ENCODE peak calls at places on chromosomes 2 and 18, in six cellular contexts. K is H9, I is neuronal stem cell, O is mesendoderm, B is IMR-90, N is trophoblast cell. Q is an unnamed sample.
A peak's percentile ranks its signal among the peaks of the same experiment; 100 is the strongest.

GRCh38 chr2:236866542-236867340 is 218.9 kb upstream of the COPS8 start:
- DNase-seq in K (peak; percentile 14), I (no peak), O (no peak), B (no peak), N (no peak), Q (no peak)

GRCh38 chr18:48544661-48545415 is 6.0 kb downstream of the CTIF start:
- DNase-seq in K (no peak), I (no peak), O (peak; percentile 48), B (no peak), N (no peak), Q (no peak)

GRCh38 chr18:54444309-54444914 is 86.7 kb downstream of the C18orf54 start:
- DNase-seq in K (peak; percentile 78), I (peak; percentile 71), O (peak; percentile 77), B (peak; percentile 61), N (peak; percentile 55), Q (peak; percentile 72)

GRCh38 chr18:13804305-13804704 is 19.6 kb upstream of the MC5R start:
- DNase-seq in K (no peak), I (no peak), O (no peak), B (no peak), N (no peak), Q (no peak)

GRCh38 chr2:121627525-121628050 is 21.7 kb downstream of the CLASP1 start:
- DNase-seq in K (no peak), I (no peak), O (no peak), B (no peak), N (no peak), Q (no peak)

GRCh38 chr2:215691346-215691745 is 255.5 kb upstream of the FN1 start:
- DNase-seq in K (no peak), I (no peak), O (no peak), B (no peak), N (no peak), Q (no peak)

GRCh38 chr2:137031731-137032130 is 266.4 kb downstream of the THSD7B start:
- DNase-seq in K (no peak), I (no peak), O (no peak), B (no peak), N (no peak), Q (no peak)

GRCh38 chr2:160876765-160877164 is 283.5 kb upstream of the TANK start:
- DNase-seq in K (no peak), I (no peak), O (no peak), B (peak; percentile 29), N (no peak), Q (no peak)

GRCh38 chr2:33598472-33599174 is 476 bp downstream of the FAM98A start:
- DNase-seq in K (peak; percentile 41), I (peak; percentile 15), O (peak; percentile 64), B (peak; percentile 56), N (peak; percentile 51), Q (peak; percentile 76)

GRCh38 chr2:239689985-239690384 is 289.2 kb upstream of the HDAC4 start:
- DNase-seq in K (no peak), I (no peak), O (no peak), B (no peak), N (no peak), Q (no peak)

GRCh38 chr2:232609607-232610006 is 23.8 kb upstream of the EFHD1 start:
- DNase-seq in K (no peak), I (no peak), O (no peak), B (no peak), N (no peak), Q (no peak)

GRCh38 chr18:22465859-22466602 is 48.3 kb upstream of the CTAGE1 start:
- DNase-seq in K (no peak), I (no peak), O (peak; percentile 81), B (peak; percentile 98), N (peak; percentile 83), Q (peak; percentile 97)

GRCh38 chr2:173049732-173050314 is 25.8 kb upstream of the MAP3K20 start:
- DNase-seq in K (no peak), I (no peak), O (no peak), B (no peak), N (no peak), Q (no peak)

GRCh38 chr2:30315391-30316055 is 84.2 kb downstream of the LBH start:
- DNase-seq in K (no peak), I (no peak), O (no peak), B (no peak), N (no peak), Q (no peak)

GRCh38 chr2:172806426-172807008 is 70.9 kb downstream of the RAPGEF4 start:
- DNase-seq in K (no peak), I (peak; percentile 17), O (peak; percentile 66), B (peak; percentile 68), N (peak; percentile 15), Q (peak; percentile 61)

GRCh38 chr2:88329815-88330603 is 122.5 kb downstream of the FOXI3 start:
- DNase-seq in K (peak; percentile 84), I (peak; percentile 85), O (peak; percentile 97), B (peak; percentile 3), N (peak; percentile 51), Q (no peak)

GRCh38 chr18:35749701-35750100 is 168.2 kb downstream of the GALNT1 start:
- DNase-seq in K (no peak), I (no peak), O (no peak), B (no peak), N (peak; percentile 82), Q (no peak)

GRCh38 chr18:63878343-63878742 is 9.2 kb upstream of the SERPINB2 start:
- DNase-seq in K (no peak), I (no peak), O (no peak), B (peak; percentile 22), N (no peak), Q (peak; percentile 47)

GRCh38 chr2:8094571-8094970 is 587.3 kb upstream of the ID2 start:
- DNase-seq in K (no peak), I (no peak), O (peak; percentile 28), B (no peak), N (peak; percentile 79), Q (peak; percentile 50)

GRCh38 chr2:8677646-8678592 is 3.9 kb upstream of the ID2 start:
- DNase-seq in K (peak; percentile 75), I (peak; percentile 58), O (peak; percentile 95), B (peak; percentile 54), N (no peak), Q (peak; percentile 92)

GRCh38 chr18:79845164-79845563 is 47.4 kb downstream of the KCNG2 start:
- DNase-seq in K (no peak), I (no peak), O (no peak), B (no peak), N (no peak), Q (no peak)

GRCh38 chr2:241329669-241330615 is 14.2 kb downstream of the SEPTIN2 start:
- DNase-seq in K (no peak), I (no peak), O (no peak), B (no peak), N (no peak), Q (no peak)

GRCh38 chr2:240323601-240324291 is 111.7 kb upstream of the GPC1 start:
- DNase-seq in K (no peak), I (no peak), O (no peak), B (no peak), N (no peak), Q (no peak)

GRCh38 chr2:215830313-215830712 is 183.0 kb downstream of the MREG start:
- DNase-seq in K (no peak), I (no peak), O (no peak), B (peak; percentile 67), N (peak; percentile 67), Q (peak; percentile 53)

GRCh38 chr2:12155308-12156061 is 409.1 kb downstream of the LPIN1 start:
- DNase-seq in K (no peak), I (no peak), O (peak; percentile 76), B (peak; percentile 93), N (no peak), Q (peak; percentile 86)

DNA sequence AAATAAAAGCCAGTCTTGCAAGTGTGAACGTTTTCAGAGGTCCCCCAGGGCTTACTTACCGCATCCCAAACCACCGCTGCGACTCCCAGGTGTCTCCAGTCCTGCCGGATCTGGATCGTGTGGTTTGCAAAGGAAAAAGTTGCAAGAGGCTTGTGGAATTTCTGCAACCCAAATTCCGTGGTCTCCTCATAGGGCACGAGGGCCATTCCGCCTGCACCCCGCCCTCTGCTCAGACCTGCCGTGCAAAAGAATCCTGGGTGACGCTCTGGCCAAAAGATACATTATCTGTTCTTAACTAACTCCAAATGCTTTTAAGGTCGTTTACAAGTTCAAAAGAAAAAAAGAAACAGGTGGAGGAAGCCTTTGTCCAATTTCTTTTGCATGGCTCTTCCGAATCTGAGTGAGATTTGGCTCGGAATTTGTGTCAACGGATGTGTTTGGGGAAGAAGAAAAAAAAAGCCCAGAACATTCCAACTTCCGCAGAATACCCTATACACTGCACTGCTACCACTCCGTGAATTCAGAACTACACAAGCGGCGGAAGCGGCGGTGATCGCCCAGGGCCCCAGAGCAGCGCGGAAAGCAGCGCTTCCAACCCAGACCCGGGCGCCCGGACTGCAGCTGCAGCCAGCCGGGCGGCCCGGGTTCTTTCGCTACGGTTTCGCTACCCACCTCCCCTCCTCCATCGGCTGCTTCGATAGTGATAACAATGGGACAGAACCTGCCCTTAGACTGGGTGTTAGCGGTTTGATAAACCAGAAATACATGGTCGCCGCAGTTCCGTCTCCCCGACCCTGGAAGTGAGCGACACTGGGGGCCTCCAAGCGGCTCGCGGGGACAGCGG is 802 bp downstream of the METTL21A start:
- DNase-seq in K (peak; percentile 61), I (peak; percentile 45), O (peak; percentile 78), B (peak; percentile 70), N (peak; percentile 65), Q (peak; percentile 81)
- H3K18ac ChIP-seq in K (peak overlapping the region; percentile 39), I (peak overlapping the region; percentile 99), O (peak overlapping the region; percentile 93), B (peak overlapping the region; percentile 71), N (peak overlapping the region; percentile 9), Q (peak overlapping the region; percentile 94)

GRCh38 chr2:23548143-23548769 is 163.3 kb downstream of the KLHL29 start:
- DNase-seq in K (no peak), I (no peak), O (no peak), B (no peak), N (no peak), Q (no peak)
- H3K18ac ChIP-seq in K (no peak overlapping the region), I (no peak overlapping the region), O (no peak overlapping the region), B (no peak overlapping the region), N (no peak overlapping the region), Q (peak overlapping the region; percentile 34)

GRCh38 chr2:17540813-17541513 is 467 bp downstream of the VSNL1 start:
- DNase-seq in K (no peak), I (no peak), O (no peak), B (no peak), N (no peak), Q (no peak)
- H3K18ac ChIP-seq in K (no peak overlapping the region), I (no peak overlapping the region), O (no peak overlapping the region), B (no peak overlapping the region), N (no peak overlapping the region), Q (no peak overlapping the region)

GRCh38 chr2:132448331-132448730 is 31.7 kb downstream of the GPR39 start:
- DNase-seq in K (no peak), I (no peak), O (no peak), B (no peak), N (no peak), Q (no peak)
- H3K18ac ChIP-seq in K (no peak overlapping the region), I (no peak overlapping the region), O (no peak overlapping the region), B (peak overlapping the region; percentile 33), N (no peak overlapping the region), Q (no peak overlapping the region)

GRCh38 chr18:68519341-68519740 is 195.6 kb downstream of the TMX3 start:
- DNase-seq in K (no peak), I (no peak), O (no peak), B (peak; percentile 11), N (peak; percentile 5), Q (no peak)
- H3K18ac ChIP-seq in K (no peak overlapping the region), I (no peak overlapping the region), O (no peak overlapping the region), B (no peak overlapping the region), N (no peak overlapping the region), Q (no peak overlapping the region)

GRCh38 chr2:37230581-37230980 is 815 bp downstream of the CEBPZ start:
- DNase-seq in K (no peak), I (no peak), O (peak; percentile 48), B (no peak), N (no peak), Q (peak; percentile 35)
- H3K18ac ChIP-seq in K (no peak overlapping the region), I (no peak overlapping the region), O (no peak overlapping the region), B (no peak overlapping the region), N (no peak overlapping the region), Q (no peak overlapping the region)

Q was measured in mesenchymal stem cell.